ENCODE peak calls at places on chromosomes 1 and 21, in six cellular contexts. X is immature natural killer cell; M is omental fat pad; A is stimulated activated CD4-positive, alpha-beta T cell treated with anti-CD3 and anti-CD28 coated beads, Interleukin-12 subunit alpha, Interleukin-12 subunit beta, amount 100 ng/mL, for 4 hours; S is HEK293T; O is EH. F is an unnamed sample.

GRCh38 chr21:25759573-25759972 is 24.8 kb downstream of the GABPA start:
- DNase-seq in A (no peak), O (no peak), S (no peak), X (no peak), M (no peak), F (no peak)

GRCh38 chr1:6497215-6497866 is 5.9 kb upstream of the PLEKHG5 start:
- DNase-seq in S (peak; percentile 79), O (peak; percentile 69), M (no peak), X (peak; percentile 35), A (peak; percentile 53), F (peak; percentile 65)

GRCh38 chr1:231665046-231665445 is 38.5 kb downstream of the DISC1 start:
- DNase-seq in M (no peak), S (no peak), A (no peak), X (no peak), O (no peak), F (no peak)

GRCh38 chr1:60822252-60822651 is 260.1 kb upstream of the NFIA start:
- DNase-seq in X (no peak), M (no peak), A (no peak), S (no peak), O (no peak), F (no peak)

GRCh38 chr1:159943908-159944622 is 1.3 kb downstream of the IGSF9 start:
- DNase-seq in S (no peak), O (no peak), M (no peak), X (no peak), A (no peak), F (no peak)

GRCh38 chr1:177932123-177932522 is 37.7 kb downstream of the SEC16B start:
- DNase-seq in X (no peak), S (no peak), M (no peak), O (no peak), A (no peak), F (no peak)

GRCh38 chr1:18411820-18412641 is 68.7 kb upstream of the KLHDC7A start:
- DNase-seq in S (no peak), O (no peak), A (no peak), X (no peak), M (no peak), F (no peak)

GRCh38 chr1:53145942-53146708 is 3.7 kb upstream of the SLC1A7 start:
- DNase-seq in A (no peak), O (peak; percentile 100), X (no peak), M (peak; percentile 58), S (no peak), F (no peak)

GRCh38 chr1:182930985-182931384 is 22.0 kb downstream of the SHCBP1L start:
- DNase-seq in A (no peak), O (no peak), X (no peak), M (no peak), S (no peak), F (no peak)

GRCh38 chr1:53108646-53109580 is 33.5 kb downstream of the SLC1A7 start:
- DNase-seq in S (no peak), O (peak; percentile 97), X (no peak), M (no peak), A (no peak), F (no peak)

GRCh38 chr1:63323866-63324778 is 1.8 kb downstream of the FOXD3 start:
- DNase-seq in O (no peak), M (no peak), S (no peak), A (no peak), X (no peak), F (peak; percentile 4)

GRCh38 chr1:172287207-172287606 is 133.3 kb upstream of the C1orf105 start:
- DNase-seq in X (no peak), A (no peak), S (no peak), O (peak; percentile 75), M (peak; percentile 65), F (no peak)

GRCh38 chr1:179016694-179017382 is 8.9 kb upstream of the FAM20B start:
- DNase-seq in S (peak; percentile 60), X (no peak), M (peak; percentile 71), O (peak; percentile 96), A (no peak), F (no peak)

GRCh38 chr1:169595764-169596711 is 9.8 kb upstream of the F5 start:
- DNase-seq in S (peak; percentile 47), O (peak; percentile 39), X (no peak), A (no peak), M (no peak), F (no peak)

GRCh38 chr1:75916834-75917233 is 15.4 kb downstream of the ASB17 start:
- DNase-seq in M (no peak), X (no peak), A (no peak), O (no peak), S (no peak), F (no peak)

GRCh38 chr1:9626201-9626608 is 25.3 kb upstream of the PIK3CD start:
- DNase-seq in O (no peak), M (no peak), X (peak; percentile 51), A (no peak), S (no peak), F (no peak)

GRCh38 chr1:218779341-218779831 is 394.3 kb upstream of the LYPLAL1 start:
- DNase-seq in S (no peak), M (no peak), O (no peak), X (no peak), A (no peak), F (no peak)

GRCh38 chr21:32523463-32523862 is 61.9 kb downstream of the TCP10L start:
- DNase-seq in A (no peak), S (no peak), X (no peak), M (no peak), O (no peak), F (no peak)

GRCh38 chr1:156705918-156706646 is 699 bp upstream of the CRABP2 start:
- DNase-seq in A (peak; percentile 74), M (peak; percentile 84), X (peak; percentile 54), O (peak; percentile 61), S (peak; percentile 87), F (peak; percentile 96)

GRCh38 chr1:63442141-63442475 is 74.7 kb downstream of the ALG6 start:
- DNase-seq in A (no peak), M (no peak), X (no peak), S (no peak), O (peak; percentile 60), F (no peak)

F was measured in neural crest cell.